ENCODE peak calls at places on chromosomes 12 and 14, in five cellular contexts. M is GM23248, B is thoracic aorta, F is body of pancreas, E is right cardiac atrium. W is an unnamed sample.

GRCh38 chr14:55781046-55781445 is 201.0 kb downstream of the KTN1 start:
- DNase-seq in M (no peak), B (no peak), F (no peak), E (no peak), W (no peak)

GRCh38 chr12:46410495-46410894 is 37.9 kb upstream of the SLC38A2 start:
- DNase-seq in M (peak; percentile 23), B (no peak), F (no peak), E (no peak), W (no peak)

GRCh38 chr12:78087363-78087675 is 256.6 kb downstream of the NAV3 start:
- DNase-seq in M (peak; percentile 39), B (no peak), F (no peak), E (no peak), W (no peak)

GRCh38 chr12:109388167-109388563 is 40.5 kb downstream of the MYO1H start:
- DNase-seq in M (no peak), B (no peak), F (no peak), E (no peak), W (no peak)

GRCh38 chr14:40909906-40910305 is 696.8 kb upstream of the LRFN5 start:
- DNase-seq in M (no peak), B (no peak), F (no peak), E (no peak), W (no peak)

GRCh38 chr12:54368709-54369596 is 4.7 kb upstream of the GPR84 start:
- DNase-seq in M (peak; percentile 95), B (peak; percentile 73), F (peak; percentile 92), E (peak; percentile 95), W (peak; percentile 84)

GRCh38 chr14:58395815-58396626 is at the start of gene TOMM20L:
- DNase-seq in M (peak; percentile 83), B (peak; percentile 7), F (peak; percentile 74), E (peak; percentile 91), W (peak; percentile 70)

GRCh38 chr12:26112703-26113147 is 12.1 kb downstream of the BHLHE41 start:
- DNase-seq in M (peak; percentile 20), B (no peak), F (no peak), E (no peak), W (no peak)

GRCh38 chr14:106564058-106564643 is 1037.8 kb downstream of the TMEM121 start:
- DNase-seq in M (no peak), B (no peak), F (peak; percentile 37), E (no peak), W (no peak)

GRCh38 chr12:78018146-78018910 is 187.6 kb downstream of the NAV3 start:
- DNase-seq in M (no peak), B (no peak), F (no peak), E (no peak), W (no peak)

GRCh38 chr14:106044949-106045596 is 518.7 kb downstream of the TMEM121 start:
- DNase-seq in M (peak; percentile 40), B (no peak), F (peak; percentile 40), E (peak; percentile 82), W (peak; percentile 47)

GRCh38 chr12:56358836-56359532 is 923 bp downstream of the STAT2 start:
- DNase-seq in M (peak; percentile 90), B (no peak), F (no peak), E (no peak), W (no peak)

GRCh38 chr14:65991124-65991523 is 495.0 kb upstream of the CCDC196 start:
- DNase-seq in M (no peak), B (no peak), F (no peak), E (no peak), W (no peak)

GRCh38 chr12:1848741-1849140 is 28.4 kb downstream of the LRTM2 start:
- DNase-seq in M (no peak), B (no peak), F (no peak), E (no peak), W (no peak)

GRCh38 chr12:46523863-46524770 is 151.5 kb upstream of the SLC38A2 start:
- DNase-seq in M (peak; percentile 98), B (peak; percentile 5), F (no peak), E (no peak), W (peak; percentile 48)

GRCh38 chr12:75389061-75389460 is 1.8 kb upstream of the GLIPR1L2 start:
- DNase-seq in M (peak; percentile 75), B (no peak), F (no peak), E (no peak), W (no peak)

GRCh38 chr12:49365542-49365941 is 1.7 kb upstream of the SPATS2 start:
- DNase-seq in M (peak; percentile 41), B (no peak), F (no peak), E (no peak), W (no peak)

GRCh38 chr14:50344116-50344775 is 32.1 kb downstream of the DMAC2L start:
- DNase-seq in M (peak; percentile 31), B (no peak), F (no peak), E (no peak), W (no peak)

DNA sequence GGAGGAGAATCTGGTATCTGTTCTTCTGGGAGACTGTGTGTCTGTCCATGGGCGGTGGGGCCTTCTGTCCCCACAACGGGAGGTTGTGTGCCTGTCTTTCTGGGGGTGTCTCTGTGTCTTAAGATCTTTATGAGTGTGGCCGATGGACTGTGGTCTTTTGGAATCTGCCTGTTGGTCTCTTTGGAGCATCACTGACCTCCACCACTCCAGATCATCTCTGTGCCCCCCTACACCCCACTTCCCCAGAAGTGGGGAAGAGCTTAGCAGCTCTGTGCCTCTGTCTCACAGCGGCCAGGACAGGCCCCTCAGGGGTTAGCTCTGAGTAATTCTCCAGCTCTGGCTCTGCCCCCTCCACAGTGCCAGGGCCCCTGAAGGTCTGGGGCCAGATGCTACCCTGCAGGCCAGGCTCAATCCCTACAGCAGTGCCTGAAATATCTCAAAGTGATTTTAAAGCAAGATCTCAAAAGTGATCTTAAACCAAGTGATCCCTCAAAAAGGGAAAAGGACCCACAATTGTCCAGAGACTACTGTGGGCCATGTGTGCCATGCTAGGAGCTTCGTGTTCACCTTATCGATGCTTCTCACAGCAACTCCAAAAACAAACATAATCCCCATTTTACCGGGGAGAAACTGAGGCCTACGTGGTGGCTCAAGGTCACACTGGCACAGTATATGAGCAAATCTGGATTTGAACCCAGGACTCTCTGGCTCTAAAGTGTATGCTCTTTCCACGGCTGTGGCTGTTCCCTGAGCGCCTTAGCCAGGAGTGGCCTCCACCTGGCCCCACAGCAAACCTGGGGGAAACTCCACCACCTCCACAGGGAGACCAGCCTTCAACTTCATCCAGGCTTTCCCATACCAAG is 26.0 kb upstream of the KRT78 start:
- DNase-seq in M (peak; percentile 65), B (no peak), F (no peak), E (no peak), W (no peak)
- H3K4me3 ChIP-seq in M (peak overlapping the region; percentile 29), B (peak overlapping the region; percentile 77), F (no peak overlapping the region), E (peak overlapping the region; percentile 31), W (peak overlapping the region; percentile 16)

GRCh38 chr14:28768549-28768870 is 1.9 kb downstream of the FOXG1 start:
- DNase-seq in M (no peak), B (no peak), F (no peak), E (no peak), W (no peak)

GRCh38 chr14:28765907-28766504 is 581 bp upstream of the FOXG1 start:
- DNase-seq in M (peak; percentile 29), B (no peak), F (no peak), E (no peak), W (peak; percentile 8)

GRCh38 chr14:28766505-28767238 is at the start of gene FOXG1:
- DNase-seq in M (peak; percentile 36), B (no peak), F (no peak), E (no peak), W (peak; percentile 71)

GRCh38 chr14:28767851-28768548 is 1.4 kb downstream of the FOXG1 start:
- DNase-seq in M (no peak), B (no peak), F (no peak), E (no peak), W (peak; percentile 12)

GRCh38 chr14:28767239-28767850 is 758 bp downstream of the FOXG1 start:
- DNase-seq in M (no peak), B (no peak), F (no peak), E (no peak), W (no peak)
- H3K27me3 ChIP-seq in M (peaks cover 85% of the 10 kb centered on the region), B (peaks cover 9% of the 10 kb centered on the region), F (peaks cover 49% of the 10 kb centered on the region), E (peaks cover 9% of the 10 kb centered on the region), W (no peaks in the 10 kb centered on the region)

DNA sequence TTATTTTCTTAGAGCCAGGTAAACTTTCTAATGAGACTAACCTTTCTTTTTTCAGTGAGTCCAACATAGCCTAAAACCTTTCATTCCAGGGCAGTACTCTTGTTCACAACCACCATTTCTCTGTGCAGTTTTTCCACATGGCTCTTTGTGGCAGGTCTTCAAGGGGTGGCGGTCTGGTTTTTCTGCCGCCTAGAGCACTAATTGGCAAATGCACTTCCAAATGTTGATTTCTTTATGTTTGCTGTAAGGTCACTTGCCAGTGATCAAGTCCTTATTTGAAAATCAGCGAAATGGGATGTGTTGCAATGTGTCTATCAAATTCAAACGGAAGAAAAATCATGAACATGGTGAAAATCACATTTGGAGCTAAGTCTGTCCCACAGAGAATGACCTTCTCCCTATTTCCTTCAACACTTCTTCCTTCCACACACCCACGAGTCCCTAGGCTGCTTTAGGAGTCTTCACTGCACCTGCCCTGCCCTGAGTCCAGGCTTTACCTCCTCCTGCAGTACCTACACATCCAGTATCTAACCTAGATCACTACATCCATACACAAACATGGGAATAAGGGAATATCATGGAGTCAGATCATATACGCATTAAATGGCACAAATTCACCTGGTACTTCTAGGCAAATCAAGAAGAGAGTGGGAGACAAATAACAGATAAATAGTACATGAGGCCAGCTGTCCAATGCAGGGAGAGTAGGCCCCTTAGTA is 1.9 kb downstream of the SRGAP1 start:
- DNase-seq in M (peak; percentile 40), B (no peak), F (no peak), E (no peak), W (no peak)
- H3K4me3 ChIP-seq in M (peak overlapping the region; percentile 99), B (peak overlapping the region; percentile 95), F (no peak overlapping the region), E (no peak overlapping the region), W (peak overlapping the region; percentile 86)

GRCh38 chr12:143964-144649 is 69.8 kb downstream of the SLC6A12 start:
- DNase-seq in M (peak; percentile 26), B (no peak), F (no peak), E (no peak), W (no peak)
- H3K27me3 ChIP-seq in M (peaks cover 47% of the 10 kb centered on the region), B (no peaks in the 10 kb centered on the region), F (no peaks in the 10 kb centered on the region), E (no peaks in the 10 kb centered on the region), W (peaks cover 7% of the 10 kb centered on the region)

GRCh38 chr12:57741413-57741789 is 2.9 kb upstream of the AGAP2 start:
- DNase-seq in M (no peak), B (no peak), F (no peak), E (no peak), W (no peak)

GRCh38 chr12:57739387-57739786 is 845 bp upstream of the AGAP2 start:
- DNase-seq in M (no peak), B (no peak), F (no peak), E (no peak), W (no peak)

GRCh38 chr12:57738661-57739237 is at the start of gene AGAP2:
- DNase-seq in M (peak; percentile 27), B (no peak), F (no peak), E (no peak), W (no peak)

GRCh38 chr12:57739914-57740538 is 1.5 kb upstream of the AGAP2 start:
- DNase-seq in M (no peak), B (no peak), F (no peak), E (no peak), W (no peak)

GRCh38 chr12:57740656-57741412 is 2.3 kb upstream of the AGAP2 start:
- DNase-seq in M (no peak), B (no peak), F (no peak), E (no peak), W (no peak)
- H3K4me3 ChIP-seq in M (no peak overlapping the region), B (no peak overlapping the region), F (no peak overlapping the region), E (no peak overlapping the region), W (no peak overlapping the region)

W was measured in MG63.